ENCODE peak calls at places on chromosomes 13 and 19, in five cellular contexts. Q is hepatocyte, D is WERI-Rb-1, M is cardiac muscle cell, K is choroid plexus epithelial cell. R is an unnamed sample.

GRCh38 chr13:45773236-45773635 is 71.1 kb downstream of the CBY2 start:
- DNase-seq in Q (no peak), D (no peak), M (no peak), K (peak; percentile 8), R (peak; percentile 84)

GRCh38 chr19:11141937-11142527 is 13.6 kb downstream of the SPC24 start:
- DNase-seq in Q (no peak), D (no peak), M (no peak), K (no peak), R (no peak)

GRCh38 chr13:57627663-57628062 is 3.9 kb upstream of the PCDH17 start:
- DNase-seq in Q (peak; percentile 55), D (no peak), M (peak; percentile 50), K (peak; percentile 52), R (peak; percentile 39)

GRCh38 chr19:39197808-39198207 is 1.0 kb downstream of the NCCRP1 start:
- DNase-seq in Q (no peak), D (peak; percentile 42), M (no peak), K (no peak), R (peak; percentile 38)

GRCh38 chr13:43030548-43030947 is 7.2 kb downstream of the DNAJC15 start:
- DNase-seq in Q (no peak), D (no peak), M (no peak), K (peak; percentile 67), R (no peak)

GRCh38 chr13:22740264-22740663 is 440.5 kb upstream of the SGCG start:
- DNase-seq in Q (no peak), D (peak; percentile 15), M (peak; percentile 15), K (no peak), R (peak; percentile 8)

GRCh38 chr13:20582026-20582425 is 15.1 kb downstream of the IFT88 start:
- DNase-seq in Q (no peak), D (no peak), M (no peak), K (no peak), R (no peak)

GRCh38 chr13:50598338-50598737 is 245.2 kb downstream of the DLEU7 start:
- DNase-seq in Q (no peak), D (peak; percentile 17), M (no peak), K (no peak), R (no peak)

GRCh38 chr13:114019367-114019766 is 45.5 kb upstream of the C13orf46 start:
- DNase-seq in Q (no peak), D (peak; percentile 60), M (no peak), K (no peak), R (no peak)

GRCh38 chr13:40657961-40658360 is 8.5 kb downstream of the FOXO1 start:
- DNase-seq in Q (no peak), D (no peak), M (no peak), K (peak; percentile 55), R (no peak)

GRCh38 chr13:29472317-29472961 is 123.0 kb downstream of the SLC7A1 start:
- DNase-seq in Q (peak; percentile 71), D (peak; percentile 35), M (peak; percentile 79), K (peak; percentile 80), R (peak; percentile 72)

GRCh38 chr19:37519890-37520289 is 13.2 kb downstream of the ZNF793 start:
- DNase-seq in Q (peak; percentile 20), D (no peak), M (no peak), K (peak; percentile 17), R (peak; percentile 66)

GRCh38 chr13:36675213-36675536 is 1.4 kb downstream of the SERTM1 start:
- DNase-seq in Q (no peak), D (no peak), M (no peak), K (no peak), R (no peak)

GRCh38 chr19:5452594-5453565 is 2.3 kb upstream of the ZNRF4 start:
- DNase-seq in Q (no peak), D (peak; percentile 63), M (no peak), K (peak; percentile 45), R (no peak)

GRCh38 chr19:38953677-38954076 is 21.9 kb downstream of the FBXO17 start:
- DNase-seq in Q (no peak), D (no peak), M (no peak), K (no peak), R (no peak)

GRCh38 chr13:39822437-39822836 is 167.0 kb downstream of the COG6 start:
- DNase-seq in Q (no peak), D (no peak), M (no peak), K (peak; percentile 37), R (peak; percentile 6)

GRCh38 chr13:44394649-44395048 is 21.0 kb downstream of the SERP2 start:
- DNase-seq in Q (no peak), D (peak; percentile 24), M (no peak), K (no peak), R (no peak)

GRCh38 chr19:46841458-46842083 is 9.1 kb downstream of the AP2S1 start:
- DNase-seq in Q (no peak), D (no peak), M (peak; percentile 22), K (peak; percentile 48), R (peak; percentile 57)

DNA sequence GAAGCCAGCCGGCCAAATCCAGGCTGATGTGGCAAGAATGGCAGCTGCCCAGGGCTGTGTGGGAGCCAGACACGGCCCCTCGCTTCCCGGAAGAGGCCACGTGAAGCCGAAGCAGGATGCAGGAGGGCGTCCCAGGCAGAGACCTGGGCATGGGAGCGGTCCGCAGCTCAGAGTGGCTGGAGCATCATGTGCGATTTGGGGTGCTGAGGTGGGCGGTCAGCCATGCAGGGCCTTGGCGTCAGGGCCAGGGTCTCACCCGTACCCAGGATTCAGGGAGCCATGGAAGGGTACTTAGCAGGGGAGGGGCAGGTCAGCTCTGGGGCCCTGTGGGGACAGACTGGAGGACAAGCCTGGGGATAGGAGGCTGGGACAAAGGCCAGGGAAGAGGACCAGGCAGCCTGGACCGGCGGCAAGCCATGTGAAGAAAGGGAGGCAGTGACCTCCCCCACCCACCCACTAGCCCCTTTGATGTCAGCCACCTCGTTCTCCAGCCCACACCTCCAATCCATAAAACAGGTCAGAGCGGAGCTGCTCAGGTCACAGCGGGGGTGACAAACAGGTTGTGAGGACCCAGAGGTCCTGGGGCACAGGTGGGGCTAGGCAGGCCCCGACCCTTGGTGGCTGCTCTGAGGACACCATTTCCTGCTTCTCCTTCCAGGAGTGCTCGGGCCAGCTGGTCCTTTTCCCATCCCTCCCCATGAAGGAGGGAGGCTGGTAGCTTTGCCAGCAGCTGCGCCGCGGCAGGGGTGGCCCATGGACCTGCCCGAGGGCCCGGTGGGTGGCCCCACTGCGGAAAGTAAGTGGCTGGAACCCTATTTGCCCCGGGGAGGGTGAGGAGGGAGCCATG is 2.3 kb downstream of the KASH5 start:
- DNase-seq in Q (no peak), D (no peak), M (no peak), K (no peak), R (no peak)
- H3K4me3 ChIP-seq in Q (no peak overlapping the region), D (no peak overlapping the region), M (no peak overlapping the region), K (no peak overlapping the region), R (no peak overlapping the region)

GRCh38 chr19:3868770-3869456 is at the start of gene ZFR2:
- DNase-seq in Q (peak; percentile 46), D (peak; percentile 22), M (peak; percentile 63), K (no peak), R (no peak)
- H3K4me3 ChIP-seq in Q (no peak within 1 kb of the TSS), D (no peak within 1 kb of the TSS), M (peak within 1 kb of the TSS; percentile 34), K (no peak within 1 kb of the TSS), R (no peak within 1 kb of the TSS)

DNA sequence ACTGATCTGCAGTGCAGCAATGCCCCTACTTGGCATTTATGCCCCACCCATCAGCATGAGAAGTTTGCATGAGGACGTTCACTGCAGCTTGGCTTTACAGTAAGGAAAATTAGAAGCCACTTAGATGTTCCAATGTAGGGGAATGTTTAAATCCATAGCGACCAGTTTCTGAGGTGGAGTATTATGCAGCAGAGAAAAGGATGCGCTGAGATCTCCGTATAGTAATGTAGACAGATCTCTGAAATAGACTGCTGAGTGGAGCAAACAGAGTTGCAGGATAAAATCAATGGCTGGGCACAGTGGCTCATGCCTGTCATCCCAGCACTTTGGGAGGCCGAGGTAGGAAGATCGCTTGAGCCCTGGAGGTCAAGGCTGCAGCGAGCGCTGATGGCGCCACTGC is 10.1 kb downstream of the PGPEP1 start:
- DNase-seq in Q (no peak), D (no peak), M (no peak), K (no peak), R (no peak)
- H3K4me3 ChIP-seq in Q (no peak overlapping the region), D (no peak overlapping the region), M (no peak overlapping the region), K (no peak overlapping the region), R (no peak overlapping the region)

GRCh38 chr13:99984463-99985242 is 3.1 kb downstream of the ZIC2 start:
- DNase-seq in Q (peak; percentile 14), D (peak; percentile 44), M (no peak), K (peak; percentile 63), R (no peak)
- H3K4me3 ChIP-seq in Q (no peak overlapping the region), D (peak overlapping the region; percentile 74), M (no peak overlapping the region), K (peak overlapping the region; percentile 90), R (no peak overlapping the region)

DNA sequence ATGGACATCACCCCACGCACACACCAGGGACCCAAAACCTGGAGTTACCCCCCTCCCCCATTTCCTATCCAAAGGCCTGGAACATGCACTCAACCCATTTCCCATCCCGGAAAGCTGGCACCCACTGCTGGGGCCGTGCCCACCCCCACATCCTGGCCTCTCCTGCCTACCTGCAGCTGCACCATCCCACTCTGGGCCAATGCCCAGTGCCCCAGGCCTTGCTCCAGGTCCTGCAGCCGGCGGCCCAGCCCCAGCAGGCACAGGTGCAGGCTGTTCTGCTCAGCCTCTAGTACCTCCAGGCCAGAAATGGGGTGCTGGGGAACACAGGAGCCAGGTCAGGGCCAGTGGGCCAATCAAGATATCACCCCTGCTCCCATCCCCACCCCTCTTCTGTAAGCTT is 1.7 kb downstream of the SYNE4 start:
- DNase-seq in Q (no peak), D (no peak), M (no peak), K (no peak), R (no peak)
- H3K4me3 ChIP-seq in Q (no peak overlapping the region), D (no peak overlapping the region), M (no peak overlapping the region), K (no peak overlapping the region), R (no peak overlapping the region)

DNA sequence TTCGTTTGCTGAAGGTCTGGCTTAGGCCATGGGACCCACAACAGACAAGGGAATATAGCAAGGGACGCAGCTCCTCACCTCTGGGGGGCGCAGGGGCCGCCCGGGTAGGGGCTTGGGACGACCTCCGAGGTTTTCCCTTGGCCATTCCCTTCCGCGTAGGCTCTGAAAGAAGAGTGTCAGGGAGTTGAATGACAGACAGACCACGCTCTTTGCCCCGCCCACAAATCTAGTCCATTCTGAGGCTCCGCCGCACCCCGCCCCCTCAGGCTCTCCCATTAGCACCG is 11.4 kb upstream of the ZNF414 start:
- DNase-seq in Q (no peak), D (no peak), M (no peak), K (no peak), R (no peak)
- H3K4me3 ChIP-seq in Q (no peak overlapping the region), D (peak overlapping the region; percentile 55), M (no peak overlapping the region), K (peak overlapping the region; percentile 69), R (peak overlapping the region; percentile 50)

GRCh38 chr13:67200183-67200582 is 30.0 kb downstream of the PCDH9 start:
- DNase-seq in Q (no peak), D (no peak), M (no peak), K (no peak), R (no peak)
- H3K4me3 ChIP-seq in Q (no peak overlapping the region), D (no peak overlapping the region), M (no peak overlapping the region), K (no peak overlapping the region), R (no peak overlapping the region)

DNA sequence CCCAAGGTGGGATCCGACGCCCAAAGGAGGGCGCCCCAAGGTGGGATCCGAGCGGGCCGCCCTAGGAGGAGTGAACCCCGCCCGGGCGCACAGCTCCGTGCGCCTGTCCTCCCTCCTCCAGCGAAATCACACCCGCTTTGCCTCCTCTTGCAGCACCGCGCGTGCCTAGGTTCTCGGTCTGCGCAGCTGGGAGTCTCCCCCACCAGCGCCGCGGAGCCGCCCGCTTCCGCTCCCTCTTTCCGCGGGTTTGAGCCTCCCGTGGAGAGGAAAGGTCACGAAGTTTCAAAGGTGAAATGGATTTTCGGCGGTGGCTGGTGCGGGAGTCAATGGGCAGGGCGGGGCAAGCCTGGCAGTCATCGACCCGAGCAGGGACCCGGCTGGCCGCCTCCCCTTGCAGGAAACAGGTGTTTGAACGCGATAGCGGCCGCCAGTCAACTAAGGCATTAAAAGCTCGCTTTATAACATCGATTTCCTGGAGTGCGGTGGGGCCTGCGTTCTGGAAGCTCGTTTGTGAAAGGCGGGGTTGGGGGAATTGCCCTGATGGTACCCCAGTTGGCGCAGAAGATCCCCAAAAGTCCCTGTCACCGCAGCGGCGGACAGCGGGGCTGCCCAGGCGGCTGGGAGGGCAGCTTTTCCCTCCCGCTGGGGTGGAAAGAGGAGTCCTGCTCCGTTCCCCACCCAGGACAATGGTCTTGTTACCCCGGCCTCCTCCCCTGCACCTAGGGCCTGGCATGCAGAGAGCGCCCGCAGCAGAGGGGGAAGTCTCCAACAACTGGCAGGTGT is 9.0 kb upstream of the SOX1 start:
- DNase-seq in Q (no peak), D (no peak), M (no peak), K (no peak), R (no peak)
- H3K4me3 ChIP-seq in Q (no peak overlapping the region), D (no peak overlapping the region), M (no peak overlapping the region), K (no peak overlapping the region), R (no peak overlapping the region)